ENCODE peak calls at places on chromosomes 16 and 17, in nine cellular contexts. U is suprapubic skin, M is NB4, G is heart left ventricle, P is stomach, O is sigmoid colon, W is GM12892, F is right lobe of liver, V is IMR-90. C is an unnamed sample.

GRCh38 chr17:16938496-16939270 is 33.2 kb downstream of the TNFRSF13B start:
- DNase-seq in G (no peak), W (no peak), O (peak; percentile 37), P (peak; percentile 18), U (peak; percentile 24), V (no peak), M (no peak), F (no peak), C (no peak)

GRCh38 chr17:34902761-34903325 is 58.4 kb downstream of the CCT6B start:
- DNase-seq in M (no peak), P (no peak), V (no peak), O (no peak), G (no peak), F (no peak), W (no peak), U (no peak), C (no peak)

GRCh38 chr16:77223184-77223583 is 24.0 kb downstream of the SYCE1L start:
- DNase-seq in V (no peak), P (no peak), U (no peak), M (peak; percentile 40), F (no peak), G (no peak), W (no peak), O (no peak), C (no peak)

GRCh38 chr16:4089251-4089810 is 26.9 kb downstream of the ADCY9 start:
- DNase-seq in V (peak; percentile 16), O (no peak), M (no peak), G (no peak), U (peak; percentile 58), P (no peak), F (no peak), W (no peak), C (no peak)

GRCh38 chr16:47037396-47037745 is 63.9 kb upstream of the DNAJA2 start:
- DNase-seq in M (peak; percentile 22), V (no peak), W (peak; percentile 52), P (peak; percentile 28), F (no peak), O (peak; percentile 72), U (peak; percentile 81), G (peak; percentile 41), C (no peak)

GRCh38 chr17:15501788-15502187 is 34.4 kb upstream of the CDRT4 start:
- DNase-seq in W (no peak), V (no peak), F (no peak), M (no peak), U (no peak), O (no peak), G (no peak), P (no peak), C (no peak)

GRCh38 chr17:17051791-17052461 is 9.7 kb downstream of the MPRIP start:
- DNase-seq in W (no peak), M (peak; percentile 93), G (peak; percentile 47), V (peak; percentile 15), O (peak; percentile 48), P (peak; percentile 43), F (no peak), U (peak; percentile 75), C (no peak)

GRCh38 chr17:10144976-10145375 is 53.4 kb downstream of the GAS7 start:
- DNase-seq in G (no peak), O (no peak), P (no peak), F (no peak), W (no peak), M (no peak), V (no peak), U (no peak), C (no peak)

GRCh38 chr17:72474740-72475477 is 354.1 kb downstream of the SOX9 start:
- DNase-seq in G (no peak), W (no peak), M (no peak), F (no peak), O (peak; percentile 5), P (peak; percentile 52), V (no peak), U (no peak), C (no peak)

GRCh38 chr16:80540516-80541305 is at the start of gene DYNLRB2:
- DNase-seq in O (peak; percentile 96), V (peak; percentile 84), G (peak; percentile 96), M (no peak), U (peak; percentile 93), P (peak; percentile 95), F (peak; percentile 95), W (peak; percentile 86), C (peak; percentile 94)

GRCh38 chr17:77475012-77475976 is 334.5 kb downstream of the SEC14L1 start:
- DNase-seq in U (no peak), M (peak; percentile 88), P (no peak), V (peak; percentile 95), W (no peak), G (no peak), O (no peak), F (no peak), C (no peak)

GRCh38 chr16:81723098-81723723 is 55.9 kb upstream of the PLCG2 start:
- DNase-seq in O (no peak), M (peak; percentile 89), U (no peak), V (peak; percentile 80), G (no peak), W (no peak), F (no peak), P (no peak), C (no peak)

GRCh38 chr16:25060920-25061319 is 45.8 kb upstream of the ARHGAP17 start:
- DNase-seq in P (no peak), G (no peak), V (peak; percentile 31), U (no peak), O (no peak), F (no peak), W (no peak), M (peak; percentile 94), C (no peak)

DNA sequence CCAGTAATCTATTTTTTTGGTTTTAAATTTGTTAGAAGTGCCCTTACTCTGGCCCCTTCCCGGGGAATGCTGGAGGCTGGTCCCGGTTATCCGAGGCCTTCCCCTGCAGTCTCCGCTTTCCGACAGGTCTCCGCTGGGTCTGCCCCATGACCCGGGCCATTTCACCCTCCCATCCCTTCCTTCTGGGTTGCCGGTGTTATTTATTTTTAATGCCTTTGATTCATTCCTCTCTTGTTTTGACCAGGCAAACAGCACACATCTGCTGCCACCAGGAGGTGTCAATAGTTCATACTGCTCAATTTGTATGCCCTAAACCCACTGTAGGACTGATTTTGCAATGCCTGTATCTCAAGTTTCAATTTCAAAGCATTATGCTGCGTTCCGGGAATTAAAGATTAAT is 113.2 kb upstream of the IRX5 start:
- DNase-seq in P (peak; percentile 40), U (no peak), O (no peak), M (peak; percentile 60), V (no peak), G (peak; percentile 33), W (no peak), F (no peak), C (no peak)
- TF ChIP-seq POLR2A in P (no peak), U (no peak), O (no peak), M (no peak), V (no peak), G (no peak), W (no peak), F (no peak), C (no peak)

GRCh38 chr17:5045496-5045895 is 10.3 kb upstream of the SLC52A1 start:
- DNase-seq in O (no peak), F (no peak), G (no peak), P (no peak), W (no peak), V (no peak), M (no peak), U (no peak), C (no peak)

GRCh38 chr17:5044630-5045029 is 9.4 kb upstream of the SLC52A1 start:
- DNase-seq in M (no peak), O (no peak), W (no peak), U (no peak), F (no peak), V (no peak), P (no peak), G (no peak), C (no peak)

GRCh38 chr17:5043524-5043923 is 8.3 kb upstream of the SLC52A1 start:
- DNase-seq in P (no peak), M (no peak), F (no peak), W (no peak), G (no peak), O (no peak), U (no peak), V (no peak), C (no peak)

GRCh38 chr17:5047446-5047845 is 12.2 kb upstream of the SLC52A1 start:
- DNase-seq in G (no peak), P (no peak), V (no peak), M (no peak), W (no peak), O (no peak), F (no peak), U (no peak), C (no peak)

DNA sequence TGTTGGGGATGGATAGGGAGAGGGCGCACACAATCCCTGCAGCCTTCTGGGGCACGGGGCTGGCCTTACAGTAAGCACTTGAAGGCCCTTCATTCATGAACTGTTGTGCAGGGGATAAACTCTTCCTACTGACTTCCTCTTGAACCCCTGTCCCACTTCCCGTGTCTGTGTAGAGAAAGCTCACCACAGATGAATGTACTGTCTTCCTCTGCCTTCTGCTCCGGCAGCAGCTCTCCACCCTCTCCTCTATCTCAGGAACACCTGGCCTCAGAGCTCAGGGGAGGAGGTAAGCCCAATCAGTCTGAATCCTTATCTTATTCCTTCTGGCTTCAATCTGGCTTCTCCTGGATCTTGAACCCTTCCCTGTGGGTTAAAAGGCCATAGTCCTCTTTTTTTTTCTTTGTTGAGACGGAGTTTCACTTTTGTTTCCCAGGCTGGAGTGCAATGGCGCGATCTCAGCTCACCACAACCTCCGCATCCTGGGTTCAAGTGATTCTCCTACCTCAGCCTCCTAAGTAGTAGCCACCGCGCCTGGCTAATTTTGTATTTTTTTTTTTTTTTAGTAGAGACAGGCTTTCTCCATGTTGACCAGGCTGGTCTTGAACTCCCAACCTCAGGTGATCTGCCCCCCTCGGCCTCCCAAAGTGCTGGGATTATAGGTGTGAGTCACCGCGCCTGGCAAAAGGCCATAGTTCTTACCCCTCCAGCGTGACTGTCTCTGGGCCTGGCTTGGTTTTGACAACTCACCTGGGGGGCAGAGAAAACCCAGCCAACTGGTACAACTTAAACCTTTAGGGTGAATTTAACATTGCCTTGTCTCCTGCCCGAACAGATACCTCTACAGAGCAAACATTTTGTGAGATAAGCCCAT is 7.2 kb upstream of the SLC52A1 start:
- DNase-seq in P (no peak), O (no peak), M (no peak), W (no peak), U (no peak), V (no peak), G (no peak), F (no peak), C (no peak)
- TF ChIP-seq POLR2A in P (no peak), O (no peak), M (no peak), W (no peak), U (no peak), V (no peak), G (no peak), F (no peak), C (no peak)

DNA sequence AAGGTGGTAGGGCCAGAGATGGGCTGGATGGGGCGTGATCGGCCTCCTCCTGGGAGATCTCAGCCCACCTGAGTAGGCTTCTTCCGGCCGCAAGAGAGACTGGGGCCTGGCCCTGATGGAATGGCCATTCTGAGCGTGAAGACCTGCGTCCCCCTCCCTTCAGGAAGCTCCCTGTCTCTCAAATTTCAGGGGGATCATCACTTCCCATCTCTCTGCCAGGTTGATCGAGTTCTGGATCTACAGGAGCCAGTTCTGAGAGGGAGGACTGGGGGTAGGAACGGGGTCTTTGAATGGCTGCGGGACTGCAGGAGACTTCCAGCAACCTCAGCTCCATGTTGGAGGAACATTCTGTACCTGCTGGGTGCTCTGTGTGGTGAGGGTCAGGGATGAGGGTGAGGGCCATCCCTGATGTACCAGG is 9.3 kb upstream of the GSDMA start:
- DNase-seq in G (no peak), V (no peak), P (no peak), U (no peak), F (no peak), O (no peak), M (no peak), W (no peak), C (no peak)
- TF ChIP-seq POLR2A in G (no peak), V (no peak), P (no peak), U (no peak), F (no peak), O (no peak), M (no peak), W (no peak), C (no peak)

GRCh38 chr17:80761421-80761871 is 216.8 kb downstream of the RPTOR start:
- DNase-seq in M (no peak), G (no peak), W (no peak), U (no peak), P (no peak), O (peak; percentile 26), F (no peak), V (peak; percentile 88), C (no peak)
- TF ChIP-seq POLR2A in M (no peak), G (no peak), W (no peak), U (no peak), P (no peak), O (no peak), F (no peak), V (no peak), C (no peak)

C was measured in esophagus muscularis mucosa.